ENCODE peak calls at places on chromosome X, in four cellular contexts. I, Y, L and B are unnamed samples.

GRCh38 chrX:83759872-83760271 is 101.1 kb upstream of the CYLC1 start:
- DNase-seq in I (no peak), Y (no peak), L (no peak), B (peak; percentile 6)

GRCh38 chrX:39335447-39336235 is 534.4 kb downstream of the MID1IP1 start:
- DNase-seq in I (no peak), Y (no peak), L (no peak), B (no peak)

GRCh38 chrX:39907964-39908616 is 189.7 kb downstream of the BCOR start:
- DNase-seq in I (no peak), Y (peak; percentile 87), L (no peak), B (peak; percentile 61)

GRCh38 chrX:103155201-103155600 is 59.7 kb upstream of the BEX4 start:
- DNase-seq in I (no peak), Y (no peak), L (no peak), B (no peak)

GRCh38 chrX:31580726-31581125 is 508.9 kb upstream of the FTHL17 start:
- DNase-seq in I (no peak), Y (no peak), L (no peak), B (no peak)

GRCh38 chrX:115013705-115014104 is 3.7 kb downstream of the IL13RA2 start:
- DNase-seq in I (no peak), Y (no peak), L (no peak), B (no peak)

GRCh38 chrX:2793752-2794151 is 35.0 kb upstream of the GYG2 start:
- DNase-seq in I (no peak), Y (no peak), L (no peak), B (no peak)

GRCh38 chrX:26334232-26334631 is 118.3 kb downstream of the MAGEB5 start:
- DNase-seq in I (no peak), Y (no peak), L (no peak), B (no peak)

GRCh38 chrX:40010550-40011364 is 87.0 kb downstream of the BCOR start:
- DNase-seq in I (no peak), Y (no peak), L (no peak), B (peak; percentile 54)

GRCh38 chrX:150692296-150692695 is 900 bp upstream of the MTMR1 start:
- DNase-seq in I (no peak), Y (no peak), L (no peak), B (no peak)

GRCh38 chrX:39957816-39958561 is 139.8 kb downstream of the BCOR start:
- DNase-seq in I (no peak), Y (no peak), L (no peak), B (no peak)

GRCh38 chrX:106201502-106202178 is 33.5 kb downstream of the PWWP3B start:
- DNase-seq in I (no peak), Y (no peak), L (no peak), B (no peak)

GRCh38 chrX:75968293-75968692 is 183.2 kb upstream of the MAGEE2 start:
- DNase-seq in I (no peak), Y (no peak), L (no peak), B (peak; percentile 3)

GRCh38 chrX:110182362-110182761 is 135.5 kb downstream of the AMMECR1 start:
- DNase-seq in I (no peak), Y (no peak), L (no peak), B (no peak)

GRCh38 chrX:151776113-151776790 is 41.7 kb downstream of the CNGA2 start:
- DNase-seq in I (no peak), Y (no peak), L (no peak), B (no peak)

GRCh38 chrX:121858867-121859647 is 811.6 kb downstream of the GLUD2 start:
- DNase-seq in I (no peak), Y (no peak), L (no peak), B (no peak)

GRCh38 chrX:53188763-53189162 is 36.2 kb downstream of the KDM5C start:
- DNase-seq in I (no peak), Y (no peak), L (peak; percentile 45), B (no peak)

GRCh38 chrX:39840141-39841126 is 257.3 kb downstream of the BCOR start:
- DNase-seq in I (no peak), Y (no peak), L (no peak), B (no peak)

GRCh38 chrX:39331062-39331704 is 529.9 kb downstream of the MID1IP1 start:
- DNase-seq in I (no peak), Y (no peak), L (peak; percentile 62), B (no peak)

GRCh38 chrX:154378059-154378798 is 866 bp upstream of the EMD start:
- DNase-seq in I (peak; percentile 65), Y (peak; percentile 55), L (no peak), B (no peak)

GRCh38 chrX:72027914-72028307 is 103.8 kb downstream of the RTL5 start:
- DNase-seq in I (no peak), Y (no peak), L (no peak), B (no peak)

GRCh38 chrX:135520553-135521404 is at the start of gene INTS6L:
- DNase-seq in I (peak; percentile 77), Y (no peak), L (peak; percentile 82), B (no peak)

GRCh38 chrX:93591398-93591797 is 82.0 kb downstream of the NAP1L3 start:
- DNase-seq in I (no peak), Y (no peak), L (no peak), B (no peak)

GRCh38 chrX:16953606-16954211 is 7.3 kb downstream of the REPS2 start:
- DNase-seq in I (no peak), Y (no peak), L (no peak), B (no peak)

GRCh38 chrX:13473666-13474516 is 95.5 kb upstream of the EGFL6 start:
- DNase-seq in I (no peak), Y (no peak), L (peak; percentile 52), B (no peak)

GRCh38 chrX:153551135-153551534 is 33.7 kb downstream of the ATP2B3 start:
- DNase-seq in I (no peak), Y (no peak), L (no peak), B (no peak)

GRCh38 chrX:96591418-96591817 is 93.2 kb upstream of the DIAPH2 start:
- DNase-seq in I (no peak), Y (no peak), L (no peak), B (no peak)

GRCh38 chrX:44874481-44875184 is 1.6 kb downstream of the KDM6A start:
- DNase-seq in I (peak; percentile 31), Y (peak; percentile 68), L (no peak), B (no peak)

GRCh38 chrX:12526296-12526695 is 264.9 kb upstream of the PRPS2 start:
- DNase-seq in I (no peak), Y (no peak), L (no peak), B (no peak)

GRCh38 chrX:129769467-129770154 is 10.1 kb upstream of the SASH3 start:
- DNase-seq in I (no peak), Y (no peak), L (peak; percentile 73), B (no peak)

GRCh38 chrX:14875624-14876023 is 2.4 kb downstream of the MOSPD2 start:
- DNase-seq in I (no peak), Y (no peak), L (no peak), B (no peak)

GRCh38 chrX:41862562-41863184 is 60.7 kb downstream of the CASK start:
- DNase-seq in I (no peak), Y (no peak), L (no peak), B (no peak)

GRCh38 chrX:41863343-41864203 is 59.8 kb downstream of the CASK start:
- DNase-seq in I (no peak), Y (no peak), L (no peak), B (no peak)

GRCh38 chrX:41858161-41858775 is 65.1 kb downstream of the CASK start:
- DNase-seq in I (no peak), Y (no peak), L (no peak), B (no peak)

DNA sequence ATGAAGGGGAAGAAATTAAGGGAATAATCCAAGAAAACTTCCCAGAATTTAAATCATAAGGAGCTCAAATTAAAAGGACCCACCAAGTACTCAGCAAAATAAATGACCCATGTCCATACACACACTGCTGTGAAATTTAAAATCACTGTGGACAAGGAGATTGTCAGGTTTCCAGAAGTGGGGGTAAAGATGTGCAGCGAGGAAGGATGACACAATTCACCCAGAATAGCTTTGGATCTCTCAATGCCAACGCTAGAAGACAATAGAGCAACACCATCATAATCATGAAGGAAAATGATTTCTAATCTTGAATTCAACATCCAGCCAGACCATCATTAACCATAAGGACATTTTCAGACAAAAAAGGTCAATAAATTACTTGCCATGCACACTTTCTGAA is 65.7 kb downstream of the CASK start:
- DNase-seq in I (no peak), Y (no peak), L (no peak), B (no peak)
- TF ChIP-seq CHD4 in I (no peak), Y (no peak), L (no peak), B (no peak)

GRCh38 chrX:100413231-100413630 is 3.2 kb upstream of the PCDH19 start:
- DNase-seq in I (peak; percentile 31), Y (peak; percentile 33), L (peak; percentile 2), B (peak; percentile 33)
- TF ChIP-seq CHD4 in I (no peak), Y (no peak), L (no peak), B (no peak)

GRCh38 chrX:147498796-147499195 is 412.9 kb upstream of the FMR1 start:
- DNase-seq in I (no peak), Y (no peak), L (no peak), B (no peak)

DNA sequence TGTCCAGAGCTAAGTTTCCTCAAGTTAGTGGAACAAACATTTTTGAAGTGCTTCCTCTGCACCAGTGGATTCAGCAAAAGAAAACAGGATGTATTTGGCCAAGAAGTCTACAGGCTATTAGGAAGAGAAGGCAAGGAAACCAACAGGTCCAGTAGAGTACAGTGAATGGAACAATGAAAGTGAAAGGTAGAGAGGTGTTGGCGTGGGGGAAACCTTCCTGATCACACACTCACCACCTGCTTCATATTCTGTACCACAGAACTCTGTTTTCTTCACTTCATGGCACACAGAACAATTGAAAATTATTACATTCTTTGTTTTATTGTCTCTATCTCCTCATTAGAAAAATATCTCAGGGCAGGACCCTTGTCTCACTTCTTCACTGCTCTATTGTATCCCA is 417.4 kb upstream of the FMR1 start:
- DNase-seq in I (no peak), Y (no peak), L (no peak), B (no peak)
- TF ChIP-seq CHD4 in I (no peak), Y (no peak), L (no peak), B (no peak)

DNA sequence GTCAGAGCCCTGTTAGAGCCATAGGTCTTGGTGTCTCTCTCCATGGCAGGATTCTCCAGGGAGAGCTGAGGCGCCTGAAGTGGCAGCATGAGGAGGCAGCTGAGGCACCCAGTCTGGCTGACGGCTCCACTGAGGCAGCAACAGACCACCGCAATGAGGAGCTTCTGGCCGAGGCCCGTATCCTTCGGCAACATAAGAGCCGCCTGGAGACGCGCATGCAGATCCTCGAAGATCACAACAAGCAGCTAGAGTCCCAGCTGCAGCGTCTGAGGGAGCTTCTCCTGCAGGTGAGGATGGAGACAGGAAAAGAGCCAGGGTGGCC is 32.9 kb downstream of the TAF7L start:
- DNase-seq in I (no peak), Y (no peak), L (no peak), B (no peak)
- TF ChIP-seq CHD4 in I (no peak), Y (no peak), L (no peak), B (no peak)

DNA sequence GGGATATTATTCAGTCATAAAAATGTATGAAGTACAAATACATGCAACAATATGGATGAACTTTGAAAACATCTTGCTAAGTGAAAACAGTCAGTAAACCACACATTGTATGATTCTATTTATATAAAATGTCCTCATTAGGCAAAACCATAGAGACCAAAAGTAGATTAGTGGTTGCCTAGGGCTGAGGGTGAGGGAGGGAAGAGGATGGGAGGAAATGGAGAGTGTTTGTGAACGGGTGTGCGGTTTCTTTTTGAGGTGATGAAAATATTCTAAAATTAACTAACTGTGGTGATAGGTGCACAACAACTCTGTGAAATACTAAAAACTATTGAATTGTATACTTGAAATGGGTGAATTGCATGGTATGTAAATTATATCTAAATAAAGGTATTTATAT is 29.6 kb downstream of the TEX11 start:
- DNase-seq in I (no peak), Y (no peak), L (peak; percentile 1), B (no peak)
- TF ChIP-seq CHD4 in I (no peak), Y (no peak), L (no peak), B (no peak)